ENCODE peak calls at places on chromosomes 4 and X, in eight cellular contexts. One of them, this sample, is unnamed. For H3K4me1, the result is how much of the 10 kb centered on the place peaks cover.

GRCh38 chrX:45757272-45757671 is 556.6 kb upstream of the DIPK2B start:
- DNase-seq in pancreas: no peak
- DNase-seq in gastrocnemius medialis: no peak
- DNase-seq in psoas muscle: no peak
- DNase-seq in tibial nerve: no peak
- DNase-seq in fibroblast of lung: no peak
- DNase-seq in SJSA1: no peak
- DNase-seq in body of pancreas: no peak
- DNase-seq in this sample: no peak

GRCh38 chrX:94435799-94436198 is 761.8 kb downstream of the FAM133A start:
- DNase-seq in pancreas: no peak
- DNase-seq in gastrocnemius medialis: no peak
- DNase-seq in psoas muscle: no peak
- DNase-seq in tibial nerve: no peak
- DNase-seq in fibroblast of lung: no peak
- DNase-seq in SJSA1: no peak
- DNase-seq in body of pancreas: no peak
- DNase-seq in this sample: no peak

GRCh38 chr4:138911903-138912713 is 103.5 kb upstream of the NOCT start:
- DNase-seq in pancreas: peak
- DNase-seq in gastrocnemius medialis: no peak
- DNase-seq in psoas muscle: no peak
- DNase-seq in tibial nerve: no peak
- DNase-seq in fibroblast of lung: no peak
- DNase-seq in SJSA1: no peak
- DNase-seq in body of pancreas: peak
- DNase-seq in this sample: no peak

GRCh38 chrX:37786666-37787337 is 6.9 kb downstream of the CYBB start:
- DNase-seq in pancreas: no peak
- DNase-seq in gastrocnemius medialis: no peak
- DNase-seq in psoas muscle: no peak
- DNase-seq in tibial nerve: no peak
- DNase-seq in fibroblast of lung: no peak
- DNase-seq in SJSA1: no peak
- DNase-seq in body of pancreas: no peak
- DNase-seq in this sample: no peak

GRCh38 chr4:183675625-183676024 is 16.5 kb downstream of the TRAPPC11 start:
- DNase-seq in pancreas: no peak
- DNase-seq in gastrocnemius medialis: no peak
- DNase-seq in psoas muscle: no peak
- DNase-seq in tibial nerve: no peak
- DNase-seq in fibroblast of lung: peak
- DNase-seq in SJSA1: no peak
- DNase-seq in body of pancreas: no peak
- DNase-seq in this sample: no peak

GRCh38 chr4:75930152-75930551 is 10.7 kb downstream of the NAAA start:
- DNase-seq in pancreas: no peak
- DNase-seq in gastrocnemius medialis: no peak
- DNase-seq in psoas muscle: no peak
- DNase-seq in tibial nerve: no peak
- DNase-seq in fibroblast of lung: no peak
- DNase-seq in SJSA1: no peak
- DNase-seq in body of pancreas: no peak
- DNase-seq in this sample: no peak

GRCh38 chr4:119106036-119107000 is 29.3 kb upstream of the MYOZ2 start:
- DNase-seq in pancreas: peak
- DNase-seq in gastrocnemius medialis: no peak
- DNase-seq in psoas muscle: no peak
- DNase-seq in tibial nerve: no peak
- DNase-seq in fibroblast of lung: no peak
- DNase-seq in SJSA1: no peak
- DNase-seq in body of pancreas: no peak
- DNase-seq in this sample: no peak

GRCh38 chr4:41339812-41340809 is 83.4 kb downstream of the UCHL1 start:
- DNase-seq in pancreas: no peak
- DNase-seq in gastrocnemius medialis: no peak
- DNase-seq in psoas muscle: no peak
- DNase-seq in tibial nerve: no peak
- DNase-seq in fibroblast of lung: peak
- DNase-seq in SJSA1: no peak
- DNase-seq in body of pancreas: peak
- DNase-seq in this sample: no peak

GRCh38 chr4:25029479-25030282 is 1.1 kb downstream of the LGI2 start:
- DNase-seq in pancreas: no peak
- DNase-seq in gastrocnemius medialis: no peak
- DNase-seq in psoas muscle: no peak
- DNase-seq in tibial nerve: no peak
- DNase-seq in fibroblast of lung: no peak
- DNase-seq in SJSA1: no peak
- DNase-seq in body of pancreas: no peak
- DNase-seq in this sample: no peak

GRCh38 chrX:63428348-63428747 is 77.2 kb upstream of the SPIN4 start:
- DNase-seq in pancreas: no peak
- DNase-seq in gastrocnemius medialis: no peak
- DNase-seq in psoas muscle: no peak
- DNase-seq in tibial nerve: no peak
- DNase-seq in fibroblast of lung: no peak
- DNase-seq in SJSA1: no peak
- DNase-seq in body of pancreas: no peak
- DNase-seq in this sample: no peak

GRCh38 chr4:2321279-2322196 is 59.6 kb upstream of the MXD4 start:
- DNase-seq in pancreas: no peak
- DNase-seq in gastrocnemius medialis: no peak
- DNase-seq in psoas muscle: no peak
- DNase-seq in tibial nerve: no peak
- DNase-seq in fibroblast of lung: no peak
- DNase-seq in SJSA1: no peak
- DNase-seq in body of pancreas: no peak
- DNase-seq in this sample: no peak

GRCh38 chr4:108622828-108623227 is 2.5 kb downstream of the RPL34 start:
- DNase-seq in pancreas: no peak
- DNase-seq in gastrocnemius medialis: no peak
- DNase-seq in psoas muscle: no peak
- DNase-seq in tibial nerve: no peak
- DNase-seq in fibroblast of lung: no peak
- DNase-seq in SJSA1: no peak
- DNase-seq in body of pancreas: no peak
- DNase-seq in this sample: no peak

GRCh38 chr4:108620101-108620932 is at the start of gene RPL34:
- DNase-seq in pancreas: peak
- DNase-seq in gastrocnemius medialis: peak
- DNase-seq in psoas muscle: peak
- DNase-seq in tibial nerve: peak
- DNase-seq in fibroblast of lung: peak
- DNase-seq in SJSA1: peak
- DNase-seq in body of pancreas: peak
- DNase-seq in this sample: peak

GRCh38 chr4:108624263-108625056 is 4.1 kb downstream of the RPL34 start:
- DNase-seq in pancreas: no peak
- DNase-seq in gastrocnemius medialis: no peak
- DNase-seq in psoas muscle: no peak
- DNase-seq in tibial nerve: no peak
- DNase-seq in fibroblast of lung: no peak
- DNase-seq in SJSA1: no peak
- DNase-seq in body of pancreas: no peak
- DNase-seq in this sample: no peak

GRCh38 chr4:108620933-108621905 is 843 bp downstream of the RPL34 start:
- DNase-seq in pancreas: no peak
- DNase-seq in gastrocnemius medialis: no peak
- DNase-seq in psoas muscle: no peak
- DNase-seq in tibial nerve: no peak
- DNase-seq in fibroblast of lung: no peak
- DNase-seq in SJSA1: no peak
- DNase-seq in body of pancreas: peak
- DNase-seq in this sample: no peak

GRCh38 chr4:108622022-108622421 is 1.6 kb downstream of the RPL34 start:
- DNase-seq in pancreas: no peak
- DNase-seq in gastrocnemius medialis: no peak
- DNase-seq in psoas muscle: no peak
- DNase-seq in tibial nerve: no peak
- DNase-seq in fibroblast of lung: no peak
- DNase-seq in SJSA1: no peak
- DNase-seq in body of pancreas: no peak
- DNase-seq in this sample: no peak
- H3K4me1 ChIP-seq in pancreas: under half
- H3K4me1 ChIP-seq in gastrocnemius medialis: under half
- H3K4me1 ChIP-seq in psoas muscle: under half
- H3K4me1 ChIP-seq in tibial nerve: under half
- H3K4me1 ChIP-seq in fibroblast of lung: under half
- H3K4me1 ChIP-seq in SJSA1: under half
- H3K4me1 ChIP-seq in body of pancreas: under half
- H3K4me1 ChIP-seq in this sample: under half

GRCh38 chr4:39975488-39976089 is 2.1 kb downstream of the PDS5A start:
- DNase-seq in pancreas: no peak
- DNase-seq in gastrocnemius medialis: no peak
- DNase-seq in psoas muscle: no peak
- DNase-seq in tibial nerve: no peak
- DNase-seq in fibroblast of lung: peak
- DNase-seq in SJSA1: no peak
- DNase-seq in body of pancreas: no peak
- DNase-seq in this sample: no peak
- H3K4me3 ChIP-seq in pancreas: peak
- H3K4me3 ChIP-seq in gastrocnemius medialis: peak
- H3K4me3 ChIP-seq in psoas muscle: peak
- H3K4me3 ChIP-seq in tibial nerve: peak
- H3K4me3 ChIP-seq in fibroblast of lung: peak
- H3K4me3 ChIP-seq in SJSA1: no peak
- H3K4me3 ChIP-seq in body of pancreas: no peak
- H3K4me3 ChIP-seq in this sample: peak

GRCh38 chr4:151438154-151438553 is 29.2 kb downstream of the FHIP1A start:
- DNase-seq in pancreas: peak
- DNase-seq in gastrocnemius medialis: no peak
- DNase-seq in psoas muscle: no peak
- DNase-seq in tibial nerve: no peak
- DNase-seq in fibroblast of lung: no peak
- DNase-seq in SJSA1: no peak
- DNase-seq in body of pancreas: peak
- DNase-seq in this sample: no peak

GRCh38 chr4:151439320-151439719 is 30.3 kb downstream of the FHIP1A start:
- DNase-seq in pancreas: no peak
- DNase-seq in gastrocnemius medialis: no peak
- DNase-seq in psoas muscle: no peak
- DNase-seq in tibial nerve: no peak
- DNase-seq in fibroblast of lung: no peak
- DNase-seq in SJSA1: no peak
- DNase-seq in body of pancreas: no peak
- DNase-seq in this sample: no peak

GRCh38 chr4:151437505-151437904 is 28.5 kb downstream of the FHIP1A start:
- DNase-seq in pancreas: no peak
- DNase-seq in gastrocnemius medialis: no peak
- DNase-seq in psoas muscle: no peak
- DNase-seq in tibial nerve: no peak
- DNase-seq in fibroblast of lung: no peak
- DNase-seq in SJSA1: no peak
- DNase-seq in body of pancreas: no peak
- DNase-seq in this sample: no peak

GRCh38 chr4:151434183-151434860 is 25.3 kb downstream of the FHIP1A start:
- DNase-seq in pancreas: no peak
- DNase-seq in gastrocnemius medialis: no peak
- DNase-seq in psoas muscle: no peak
- DNase-seq in tibial nerve: no peak
- DNase-seq in fibroblast of lung: no peak
- DNase-seq in SJSA1: no peak
- DNase-seq in body of pancreas: no peak
- DNase-seq in this sample: no peak

DNA sequence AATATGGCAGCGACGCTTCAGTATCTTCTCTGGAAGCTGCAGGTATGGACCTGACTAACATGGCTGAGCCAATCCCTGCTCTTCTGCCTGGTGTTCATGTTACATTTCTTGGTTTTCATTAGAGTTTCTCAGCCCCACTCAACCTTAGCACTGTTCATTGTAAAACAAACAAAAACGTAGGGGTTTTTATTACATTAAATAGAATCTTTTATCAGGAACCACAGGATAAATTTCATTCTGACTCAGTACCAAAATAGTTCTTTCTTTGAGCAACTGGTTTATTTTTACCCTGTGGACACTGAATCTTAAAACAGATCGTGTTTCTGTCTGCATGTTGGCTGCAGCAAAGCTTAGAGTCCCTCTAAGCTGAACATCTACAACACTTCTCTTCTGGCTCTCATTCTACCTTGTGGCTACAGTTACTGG is 27.1 kb downstream of the FHIP1A start:
- DNase-seq in pancreas: no peak
- DNase-seq in gastrocnemius medialis: peak
- DNase-seq in psoas muscle: no peak
- DNase-seq in tibial nerve: no peak
- DNase-seq in fibroblast of lung: no peak
- DNase-seq in SJSA1: no peak
- DNase-seq in body of pancreas: no peak
- DNase-seq in this sample: no peak
- H3K4me1 ChIP-seq in pancreas: under half
- H3K4me1 ChIP-seq in gastrocnemius medialis: half or more
- H3K4me1 ChIP-seq in psoas muscle: under half
- H3K4me1 ChIP-seq in tibial nerve: under half
- H3K4me1 ChIP-seq in fibroblast of lung: under half
- H3K4me1 ChIP-seq in SJSA1: under half
- H3K4me1 ChIP-seq in body of pancreas: under half
- H3K4me1 ChIP-seq in this sample: under half

GRCh38 chr4:123346944-123347343 is 49.7 kb upstream of the SPRY1 start:
- DNase-seq in pancreas: no peak
- DNase-seq in gastrocnemius medialis: no peak
- DNase-seq in psoas muscle: no peak
- DNase-seq in tibial nerve: no peak
- DNase-seq in fibroblast of lung: no peak
- DNase-seq in SJSA1: no peak
- DNase-seq in body of pancreas: no peak
- DNase-seq in this sample: no peak

GRCh38 chr4:123343400-123344060 is 53.1 kb upstream of the SPRY1 start:
- DNase-seq in pancreas: no peak
- DNase-seq in gastrocnemius medialis: no peak
- DNase-seq in psoas muscle: no peak
- DNase-seq in tibial nerve: no peak
- DNase-seq in fibroblast of lung: no peak
- DNase-seq in SJSA1: no peak
- DNase-seq in body of pancreas: no peak
- DNase-seq in this sample: no peak

GRCh38 chr4:123346330-123346940 is 50.2 kb upstream of the SPRY1 start:
- DNase-seq in pancreas: no peak
- DNase-seq in gastrocnemius medialis: no peak
- DNase-seq in psoas muscle: no peak
- DNase-seq in tibial nerve: no peak
- DNase-seq in fibroblast of lung: no peak
- DNase-seq in SJSA1: no peak
- DNase-seq in body of pancreas: no peak
- DNase-seq in this sample: no peak

GRCh38 chr4:123345132-123345923 is 51.3 kb upstream of the SPRY1 start:
- DNase-seq in pancreas: no peak
- DNase-seq in gastrocnemius medialis: no peak
- DNase-seq in psoas muscle: no peak
- DNase-seq in tibial nerve: no peak
- DNase-seq in fibroblast of lung: no peak
- DNase-seq in SJSA1: no peak
- DNase-seq in body of pancreas: no peak
- DNase-seq in this sample: no peak

DNA sequence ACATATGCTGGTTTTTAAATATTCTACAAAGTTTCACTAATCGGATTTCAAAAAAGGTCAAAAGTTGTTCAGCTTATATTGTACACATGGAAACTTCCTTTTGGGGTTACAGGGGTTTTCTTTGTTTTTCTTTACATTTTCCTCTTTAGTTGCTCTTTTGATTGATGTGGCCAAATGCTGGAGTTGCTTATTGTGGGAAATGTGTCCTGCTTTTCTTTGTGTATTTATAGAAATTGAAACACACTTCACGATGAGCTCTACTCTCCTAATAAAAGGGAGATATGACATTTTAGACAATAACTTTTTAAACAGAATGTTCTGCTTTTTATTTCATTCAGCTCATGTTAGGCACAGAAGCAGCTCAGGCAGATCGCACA is 50.7 kb upstream of the SPRY1 start:
- DNase-seq in pancreas: no peak
- DNase-seq in gastrocnemius medialis: no peak
- DNase-seq in psoas muscle: no peak
- DNase-seq in tibial nerve: no peak
- DNase-seq in fibroblast of lung: no peak
- DNase-seq in SJSA1: no peak
- DNase-seq in body of pancreas: no peak
- DNase-seq in this sample: no peak
- H3K4me3 ChIP-seq in pancreas: no peak
- H3K4me3 ChIP-seq in gastrocnemius medialis: peak
- H3K4me3 ChIP-seq in psoas muscle: peak
- H3K4me3 ChIP-seq in tibial nerve: no peak
- H3K4me3 ChIP-seq in fibroblast of lung: no peak
- H3K4me3 ChIP-seq in SJSA1: no peak
- H3K4me3 ChIP-seq in body of pancreas: no peak
- H3K4me3 ChIP-seq in this sample: no peak

This sample was measured in suprapubic skin.